ENCODE peak calls at places on chromosomes 12 and 14, in five cellular contexts. C is substantia nigra; S is SW 1271; T is HT-29; L is stimulated activated effector memory CD8-positive, alpha-beta T cell treated with anti-CD3 and anti-CD28 coated beads, Interleukin-12 subunit alpha, Interleukin-12 subunit beta, amount 100 ng/mL, for 72 hours. M is an unnamed sample.

GRCh38 chr12:94146166-94146565 is 2.2 kb upstream of the PLXNC1 start:
- DNase-seq in T (no peak), L (no peak), S (no peak), C (no peak), M (no peak)

GRCh38 chr12:110717037-110717436 is 25.7 kb downstream of the PPP1CC start:
- DNase-seq in C (no peak), T (no peak), L (no peak), S (no peak), M (no peak)

GRCh38 chr12:72448089-72448488 is 175.9 kb downstream of the TRHDE start:
- DNase-seq in S (no peak), C (no peak), T (no peak), L (no peak), M (no peak)

GRCh38 chr14:68893566-68893965 is 85.5 kb downstream of the ACTN1 start:
- DNase-seq in C (no peak), L (no peak), T (no peak), S (no peak), M (no peak)

GRCh38 chr14:104040539-104040938 is 45.0 kb upstream of the ASPG start:
- DNase-seq in T (no peak), L (no peak), S (no peak), C (no peak), M (no peak)

GRCh38 chr14:68841030-68841809 is 48.4 kb upstream of the ZFP36L1 start:
- DNase-seq in C (no peak), T (no peak), S (no peak), L (no peak), M (no peak)

GRCh38 chr14:68733086-68733621 is 59.7 kb downstream of the ZFP36L1 start:
- DNase-seq in T (no peak), C (peak; percentile 30), L (no peak), S (no peak), M (no peak)

GRCh38 chr14:24298892-24299254 is 707 bp downstream of the DHRS1 start:
- DNase-seq in L (no peak), T (peak; percentile 43), S (no peak), C (no peak), M (peak; percentile 52)

GRCh38 chr12:104695453-104696148 is 238.9 kb downstream of the CHST11 start:
- DNase-seq in L (peak; percentile 51), T (no peak), S (no peak), C (peak; percentile 46), M (peak; percentile 97)

GRCh38 chr12:66573605-66574004 is 105.3 kb downstream of the GRIP1 start:
- DNase-seq in S (no peak), C (no peak), T (no peak), L (no peak), M (no peak)

GRCh38 chr14:95151561-95151960 is 5.8 kb downstream of the DICER1 start:
- DNase-seq in T (no peak), S (no peak), C (no peak), L (no peak), M (no peak)

GRCh38 chr12:124392271-124392990 is 97.5 kb downstream of the RFLNA start:
- DNase-seq in C (peak; percentile 62), L (no peak), T (peak; percentile 59), S (no peak), M (peak; percentile 79)

GRCh38 chr12:93880853-93881522 is 203.8 kb downstream of the CRADD start:
- DNase-seq in L (no peak), T (peak; percentile 8), C (no peak), S (no peak), M (no peak)

GRCh38 chr14:67618617-67619063 is 1.1 kb upstream of the ARG2 start:
- DNase-seq in S (peak; percentile 18), L (no peak), C (peak; percentile 43), T (peak; percentile 73), M (peak; percentile 78)

GRCh38 chr12:114096461-114096860 is 130.3 kb upstream of the RBM19 start:
- DNase-seq in C (no peak), L (no peak), S (no peak), T (no peak), M (no peak)

GRCh38 chr14:69263364-69263763 is 3.4 kb downstream of the GALNT16 start:
- DNase-seq in S (no peak), T (no peak), C (peak; percentile 30), L (no peak), M (peak; percentile 97)

GRCh38 chr12:89225808-89226368 is 126.4 kb downstream of the DUSP6 start:
- DNase-seq in C (no peak), S (no peak), L (no peak), T (peak; percentile 99), M (peak; percentile 64)

GRCh38 chr12:2779281-2779680 is 15.5 kb upstream of the FKBP4 start:
- DNase-seq in S (no peak), L (no peak), T (no peak), C (no peak), M (no peak)

GRCh38 chr14:30375280-30375892 is 183.6 kb upstream of the G2E3 start:
- DNase-seq in L (peak; percentile 26), S (no peak), T (peak; percentile 62), C (peak; percentile 43), M (peak; percentile 76)

GRCh38 chr12:85179680-85180300 is 100.2 kb upstream of the ALX1 start:
- DNase-seq in C (no peak), L (no peak), T (no peak), S (no peak), M (peak; percentile 12)

M was measured in brain microvascular endothelial cell.